ENCODE peak calls at places on chromosome 12, in four cellular contexts. J is endothelial cell of umbilical vein, A is GM12878, U is K562. Z is an unnamed sample.

GRCh38 chr12:57181561-57182155 is 34.2 kb upstream of the LRP1-AS start:
- DNase-seq in J (no peak), A (no peak), U (no peak), Z (no peak)

GRCh38 chr12:67515679-67516363 is 132.7 kb upstream of the DYRK2 start:
- DNase-seq in J (no peak), A (peak; percentile 51), U (no peak), Z (no peak)

GRCh38 chr12:66848967-66849366 is 170.1 kb upstream of the GRIP1 start:
- DNase-seq in J (no peak), A (no peak), U (no peak), Z (no peak)

GRCh38 chr12:52591521-52591920 is 9.7 kb downstream of the KRT72 start:
- DNase-seq in J (no peak), A (no peak), U (no peak), Z (no peak)

GRCh38 chr12:40515041-40515825 is 177.0 kb upstream of the CNTN1 start:
- DNase-seq in J (no peak), A (no peak), U (no peak), Z (no peak)

GRCh38 chr12:78981-79380 is 12.4 kb downstream of the IQSEC3 start:
- DNase-seq in J (no peak), A (no peak), U (no peak), Z (no peak)

GRCh38 chr12:49342914-49343731 is 3.6 kb upstream of the DNAJC22 start:
- DNase-seq in J (no peak), A (no peak), U (peak; percentile 62), Z (no peak)

GRCh38 chr12:57525615-57526383 is 3.2 kb downstream of the MBD6 start:
- DNase-seq in J (no peak), A (no peak), U (no peak), Z (no peak)

GRCh38 chr12:67046062-67046461 is 223.1 kb upstream of the CAND1 start:
- DNase-seq in J (no peak), A (no peak), U (no peak), Z (no peak)

GRCh38 chr12:64390275-64390851 is at the start of gene C12orf56:
- DNase-seq in J (peak; percentile 21), A (no peak), U (no peak), Z (no peak)

GRCh38 chr12:48292030-48292429 is 58.7 kb downstream of the ZNF641 start:
- DNase-seq in J (no peak), A (no peak), U (no peak), Z (no peak)

GRCh38 chr12:4910502-4911315 is 1.0 kb downstream of the KCNA1 start:
- DNase-seq in J (no peak), A (no peak), U (no peak), Z (no peak)

GRCh38 chr12:80709811-80710726 is 2.6 kb downstream of the MYF6 start:
- DNase-seq in J (no peak), A (no peak), U (peak; percentile 11), Z (no peak)

GRCh38 chr12:94039199-94039840 is 109.1 kb upstream of the PLXNC1 start:
- DNase-seq in J (no peak), A (no peak), U (no peak), Z (no peak)

GRCh38 chr12:118514297-118514696 is 137.9 kb downstream of the SUDS3 start:
- DNase-seq in J (no peak), A (no peak), U (no peak), Z (no peak)

GRCh38 chr12:81170072-81170471 is 92.2 kb downstream of the ACSS3 start:
- DNase-seq in J (no peak), A (no peak), U (no peak), Z (peak; percentile 13)

GRCh38 chr12:48890657-48891418 is 25.2 kb upstream of the RND1 start:
- DNase-seq in J (peak; percentile 76), A (no peak), U (peak; percentile 84), Z (peak; percentile 62)

GRCh38 chr12:8680533-8680932 is 17.3 kb upstream of the RIMKLB start:
- DNase-seq in J (no peak), A (no peak), U (no peak), Z (no peak)

GRCh38 chr12:57118711-57119271 is 7.6 kb upstream of the STAT6 start:
- DNase-seq in J (no peak), A (no peak), U (no peak), Z (peak; percentile 31)

GRCh38 chr12:84480803-84481202 is 431.8 kb downstream of the SLC6A15 start:
- DNase-seq in J (no peak), A (no peak), U (no peak), Z (no peak)

GRCh38 chr12:25469368-25469767 is 83.7 kb downstream of the LMNTD1 start:
- DNase-seq in J (no peak), A (no peak), U (no peak), Z (peak; percentile 61)

GRCh38 chr12:114167431-114167830 is 201.3 kb upstream of the RBM19 start:
- DNase-seq in J (no peak), A (no peak), U (no peak), Z (peak; percentile 60)

GRCh38 chr12:122955151-122955550 is 11.1 kb downstream of the ABCB9 start:
- DNase-seq in J (no peak), A (no peak), U (no peak), Z (no peak)

GRCh38 chr12:112303004-112303403 is 79.2 kb downstream of the HECTD4 start:
- DNase-seq in J (peak; percentile 85), A (peak; percentile 91), U (peak; percentile 10), Z (peak; percentile 95)

GRCh38 chr12:92034858-92035401 is 110.7 kb downstream of the BTG1 start:
- DNase-seq in J (peak; percentile 87), A (peak; percentile 99), U (peak; percentile 16), Z (peak; percentile 91)

GRCh38 chr12:6280053-6280469 is 30.4 kb upstream of the PLEKHG6 start:
- DNase-seq in J (peak; percentile 81), A (no peak), U (peak; percentile 19), Z (peak; percentile 94)

GRCh38 chr12:7751394-7751793 is 4.2 kb upstream of the CLEC4C start:
- DNase-seq in J (no peak), A (no peak), U (peak; percentile 2), Z (no peak)

GRCh38 chr12:81610955-81611889 is 147.9 kb downstream of the PPFIA2 start:
- DNase-seq in J (peak; percentile 2), A (no peak), U (peak; percentile 0), Z (peak; percentile 1)

GRCh38 chr12:7319934-7320333 is 16.1 kb downstream of the ACSM4 start:
- DNase-seq in J (peak; percentile 46), A (no peak), U (no peak), Z (no peak)

GRCh38 chr12:65656904-65657351 is 167.4 kb upstream of the HMGA2 start:
- DNase-seq in J (peak; percentile 89), A (no peak), U (peak; percentile 42), Z (peak; percentile 99)

GRCh38 chr12:121579190-121579791 is 1.5 kb downstream of the KDM2B start:
- DNase-seq in J (no peak), A (no peak), U (peak; percentile 55), Z (no peak)

GRCh38 chr12:53965251-53966069 is 7.5 kb upstream of the HOXC11 start:
- DNase-seq in J (no peak), A (no peak), U (no peak), Z (no peak)

GRCh38 chr12:124744659-124745467 is 118.8 kb downstream of the SCARB1 start:
- DNase-seq in J (no peak), A (peak; percentile 48), U (peak; percentile 85), Z (no peak)

GRCh38 chr12:15979096-15980091 is 68.3 kb downstream of the DERA start:
- DNase-seq in J (peak; percentile 24), A (no peak), U (peak; percentile 22), Z (peak; percentile 93)
- TF ChIP-seq FOS in J (no peak), A (no peak), U (no peak), Z (no peak)

GRCh38 chr12:105220150-105220928 is 15.6 kb downstream of the APPL2 start:
- DNase-seq in J (no peak), A (no peak), U (no peak), Z (no peak)

GRCh38 chr12:105219261-105220018 is 16.5 kb downstream of the APPL2 start:
- DNase-seq in J (no peak), A (no peak), U (no peak), Z (no peak)

GRCh38 chr12:105220929-105221290 is 15.1 kb downstream of the APPL2 start:
- DNase-seq in J (no peak), A (no peak), U (no peak), Z (no peak)

GRCh38 chr12:105221588-105222325 is 14.2 kb downstream of the APPL2 start:
- DNase-seq in J (no peak), A (no peak), U (no peak), Z (no peak)

DNA sequence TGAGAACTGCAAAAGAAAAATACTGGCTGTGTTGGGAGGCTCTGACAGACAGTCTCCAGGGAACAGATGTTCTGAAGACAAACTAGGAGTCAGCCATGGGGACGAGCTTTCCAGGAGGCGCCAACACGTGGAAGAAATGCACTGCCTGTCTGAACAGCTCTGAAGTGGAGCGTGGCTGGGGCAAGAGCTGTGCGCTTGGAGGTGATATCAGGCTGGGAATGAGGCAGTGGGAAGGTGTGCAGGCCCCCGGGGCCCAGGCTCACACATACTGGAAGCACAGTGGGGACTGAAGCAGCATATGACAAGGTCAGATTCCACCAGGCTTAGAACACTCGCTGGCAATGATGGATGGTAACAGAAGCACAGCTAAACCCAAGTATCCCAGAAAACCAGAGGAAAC is 17.5 kb downstream of the APPL2 start:
- DNase-seq in J (no peak), A (no peak), U (no peak), Z (no peak)
- TF ChIP-seq FOS in J (no peak), A (no peak), U (no peak), Z (no peak)

DNA sequence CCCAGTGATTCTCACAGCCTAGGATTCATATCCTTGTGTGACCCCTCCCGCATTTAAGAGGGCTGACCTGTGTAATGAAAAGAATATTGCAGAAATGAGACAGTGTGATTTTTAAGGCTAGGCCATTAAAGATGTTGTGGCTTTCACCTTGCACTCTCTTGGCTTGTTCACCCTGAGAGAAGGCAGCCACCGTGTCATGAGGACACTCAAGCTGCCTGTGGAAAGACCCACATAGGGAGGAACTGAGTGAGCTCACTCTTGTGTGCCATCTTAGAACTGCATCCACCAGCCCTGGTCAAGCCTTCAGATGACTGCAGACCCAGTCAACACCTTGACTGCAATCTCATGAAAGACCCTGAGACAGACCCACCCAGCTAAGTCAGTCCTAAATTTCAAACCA is 46.3 kb upstream of the TMPO start:
- DNase-seq in J (no peak), A (no peak), U (no peak), Z (no peak)
- TF ChIP-seq FOS in J (no peak), A (no peak), U (no peak), Z (no peak)

DNA sequence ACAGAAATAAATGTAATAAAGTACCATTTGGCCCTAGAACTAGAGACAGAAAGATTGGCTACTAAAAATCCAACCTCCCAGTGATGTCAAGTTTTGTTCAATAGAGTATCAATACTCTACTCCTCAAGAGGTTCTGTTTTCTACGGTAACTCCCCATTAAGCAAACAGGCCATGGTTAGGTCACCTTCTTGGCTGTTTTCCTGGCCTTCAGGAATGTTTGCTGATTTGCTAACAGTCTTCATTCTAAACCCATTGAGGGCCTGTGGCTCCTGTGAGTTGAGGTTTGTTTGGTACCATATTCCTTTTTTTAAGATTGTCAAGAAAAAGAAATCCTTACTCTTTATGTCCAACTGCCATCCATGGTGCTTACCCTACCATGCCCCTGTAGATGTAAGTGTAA is 1022.0 kb upstream of the TMEM132C start:
- DNase-seq in J (no peak), A (no peak), U (no peak), Z (peak; percentile 17)
- TF ChIP-seq FOS in J (no peak), A (no peak), U (no peak), Z (no peak)